ENCODE peak calls at places on chromosome 22, in ten cellular contexts. W, T, R, X, M, L, D, P, O and S are unnamed samples.

GRCh38 chr22:44670220-44670983 is 31.6 kb upstream of the PRR5 start:
- DNase-seq in W (no peak), T (no peak), R (no peak), X (no peak), M (no peak), L (no peak), D (no peak), P (no peak), O (no peak), S (no peak)

GRCh38 chr22:50297510-50298265 is 9.8 kb downstream of the PLXNB2 start:
- DNase-seq in W (no peak), T (no peak), R (no peak), X (no peak), M (no peak), L (no peak), D (no peak), P (no peak), O (no peak), S (no peak)

GRCh38 chr22:31630331-31631329 is 31.4 kb downstream of the PISD start:
- DNase-seq in W (peak; percentile 51), T (peak; percentile 44), R (peak; percentile 51), X (peak; percentile 71), M (peak; percentile 81), L (peak; percentile 89), D (peak; percentile 86), P (peak; percentile 88), O (peak; percentile 85), S (peak; percentile 67)

GRCh38 chr22:26484360-26484706 is 656 bp downstream of the SRRD start:
- DNase-seq in W (peak; percentile 25), T (no peak), R (no peak), X (no peak), M (no peak), L (no peak), D (no peak), P (no peak), O (no peak), S (no peak)

GRCh38 chr22:17806437-17806836 is 32.2 kb upstream of the BID start:
- DNase-seq in W (no peak), T (no peak), R (no peak), X (no peak), M (no peak), L (no peak), D (no peak), P (no peak), O (no peak), S (no peak)

GRCh38 chr22:25551396-25551795 is 13.1 kb upstream of the GRK3 start:
- DNase-seq in W (no peak), T (no peak), R (peak; percentile 21), X (no peak), M (no peak), L (no peak), D (no peak), P (no peak), O (no peak), S (no peak)

GRCh38 chr22:38882972-38883622 is 11.1 kb upstream of the CBX6 start:
- DNase-seq in W (peak; percentile 9), T (no peak), R (peak; percentile 21), X (no peak), M (no peak), L (no peak), D (no peak), P (no peak), O (no peak), S (no peak)

GRCh38 chr22:37887610-37888378 is 18.3 kb upstream of the MICALL1 start:
- DNase-seq in W (peak; percentile 86), T (peak; percentile 36), R (peak; percentile 94), X (peak; percentile 64), M (no peak), L (no peak), D (peak; percentile 64), P (peak; percentile 91), O (peak; percentile 97), S (no peak)

GRCh38 chr22:30277547-30278344 is 11.1 kb upstream of the OSM start:
- DNase-seq in W (peak; percentile 81), T (no peak), R (peak; percentile 55), X (peak; percentile 31), M (no peak), L (no peak), D (peak; percentile 41), P (no peak), O (peak; percentile 93), S (no peak)

GRCh38 chr22:32558681-32559355 is 84.2 kb downstream of the FBXO7 start:
- DNase-seq in W (peak; percentile 91), T (peak; percentile 86), R (peak; percentile 67), X (peak; percentile 90), M (peak; percentile 82), L (no peak), D (no peak), P (peak; percentile 88), O (peak; percentile 24), S (no peak)

GRCh38 chr22:27461470-27461869 is 340.1 kb downstream of the MN1 start:
- DNase-seq in W (peak; percentile 73), T (peak; percentile 58), R (peak; percentile 99), X (peak; percentile 46), M (no peak), L (no peak), D (no peak), P (no peak), O (peak; percentile 86), S (no peak)

DNA sequence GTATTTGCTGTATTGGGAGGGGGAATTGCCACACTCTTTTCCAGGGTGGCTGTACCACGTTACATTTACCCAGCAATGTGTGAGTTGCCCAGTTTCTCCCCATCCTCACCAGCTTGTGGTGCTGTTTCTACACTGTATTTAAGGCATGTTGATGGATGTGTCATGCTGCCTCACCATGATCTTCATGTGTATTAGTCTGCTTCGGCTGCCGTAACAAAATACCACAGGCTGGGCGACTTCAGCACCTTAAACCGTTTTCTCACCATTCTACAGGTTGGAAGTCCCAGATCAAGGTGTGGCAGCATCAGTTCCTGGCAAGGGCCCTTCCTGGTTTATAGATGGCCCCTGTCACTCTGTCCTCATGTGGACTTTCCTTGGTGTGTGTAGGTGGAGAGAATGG is 169.7 kb downstream of the IGLL1 start:
- DNase-seq in W (no peak), T (no peak), R (no peak), X (no peak), M (no peak), L (no peak), D (no peak), P (no peak), O (no peak), S (no peak)
- TF ChIP-seq CTCF in W (no peak), T (no peak), R (no peak), X (no peak), M (no peak), L (no peak), D (no peak), P (no peak), O (no peak), S (no peak)

GRCh38 chr22:19058713-19059451 is 63.3 kb downstream of the DGCR2 start:
- DNase-seq in W (no peak), T (no peak), R (no peak), X (no peak), M (no peak), L (no peak), D (no peak), P (peak; percentile 39), O (no peak), S (no peak)
- TF ChIP-seq CTCF in W (peak; percentile 11), T (no peak), R (no peak), X (no peak), M (no peak), L (peak; percentile 13), D (peak; percentile 20), P (no peak), O (no peak), S (no peak)

GRCh38 chr22:23109441-23109978 is 32.3 kb downstream of the RSPH14 start:
- DNase-seq in W (no peak), T (no peak), R (no peak), X (no peak), M (no peak), L (no peak), D (no peak), P (no peak), O (no peak), S (no peak)

GRCh38 chr22:23112472-23113012 is 29.2 kb downstream of the RSPH14 start:
- DNase-seq in W (no peak), T (no peak), R (no peak), X (no peak), M (no peak), L (no peak), D (no peak), P (no peak), O (no peak), S (no peak)

GRCh38 chr22:23109079-23109347 is 32.8 kb downstream of the RSPH14 start:
- DNase-seq in W (no peak), T (no peak), R (no peak), X (no peak), M (no peak), L (no peak), D (no peak), P (no peak), O (no peak), S (no peak)

GRCh38 chr22:23110190-23110921 is 31.4 kb downstream of the RSPH14 start:
- DNase-seq in W (no peak), T (no peak), R (no peak), X (no peak), M (no peak), L (no peak), D (no peak), P (no peak), O (no peak), S (no peak)

DNA sequence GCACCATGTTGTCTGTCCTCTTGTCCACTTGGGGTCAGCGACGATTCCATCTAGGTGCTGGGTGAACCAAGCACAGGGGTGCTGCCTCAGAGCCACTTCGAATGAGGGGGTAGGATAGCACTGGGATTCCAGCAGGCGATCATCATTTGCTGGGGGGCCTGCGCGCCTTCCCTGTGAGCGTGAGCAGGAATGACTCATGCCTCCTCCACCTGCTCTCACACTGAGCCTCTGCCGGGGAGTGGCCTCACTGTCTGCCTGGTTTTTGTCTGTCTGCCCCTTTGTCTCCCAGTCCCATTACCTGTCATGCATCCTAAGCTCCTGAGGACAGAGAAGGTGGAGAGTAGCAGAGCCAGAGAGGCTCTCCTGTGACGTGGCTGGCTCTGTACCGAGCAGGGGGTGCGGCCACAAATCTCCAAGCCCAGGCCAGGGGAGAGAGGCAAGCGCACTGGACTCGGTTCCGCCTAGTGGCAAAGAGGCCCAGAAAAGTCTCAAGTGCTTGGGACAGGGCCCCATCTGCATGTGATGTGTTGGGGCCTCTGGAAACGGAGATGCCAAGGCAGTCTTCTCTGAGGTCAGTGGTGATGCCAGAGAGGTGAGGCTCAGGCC is 30.8 kb downstream of the RSPH14 start:
- DNase-seq in W (no peak), T (no peak), R (no peak), X (no peak), M (no peak), L (no peak), D (no peak), P (no peak), O (no peak), S (no peak)
- TF ChIP-seq CTCF in W (no peak), T (no peak), R (no peak), X (no peak), M (no peak), L (no peak), D (no peak), P (no peak), O (no peak), S (no peak)

DNA sequence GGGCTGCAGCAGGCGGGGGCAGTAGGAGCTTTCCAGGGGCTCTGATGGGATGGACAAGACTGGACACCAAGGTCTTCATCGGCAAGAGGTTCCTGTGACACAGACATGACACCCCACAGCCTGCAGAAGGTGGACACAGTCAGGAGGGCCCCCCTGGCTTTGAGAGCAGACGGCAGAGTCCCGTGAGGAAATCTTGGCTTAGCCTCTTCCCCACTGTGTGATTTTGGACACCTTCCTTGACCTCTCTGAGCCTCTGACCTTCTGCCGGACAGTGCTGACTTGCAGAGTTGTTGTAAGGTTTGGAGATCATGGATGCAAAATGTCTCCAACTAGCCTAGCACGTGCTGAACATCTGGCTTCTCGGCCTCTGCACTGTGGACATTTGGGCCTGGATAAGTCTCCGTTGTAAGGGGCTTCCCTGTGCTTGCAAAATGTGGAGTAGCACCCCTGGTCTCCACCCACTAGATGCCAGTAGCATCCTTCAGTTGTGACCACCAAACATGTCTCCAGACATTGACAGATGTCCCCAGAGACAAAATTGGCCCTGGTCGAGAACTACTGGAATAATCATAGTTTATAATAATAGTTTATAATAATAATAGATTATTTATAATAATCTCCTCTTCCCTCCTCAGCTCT is 54.6 kb downstream of the MCM5 start:
- DNase-seq in W (no peak), T (no peak), R (no peak), X (no peak), M (no peak), L (no peak), D (peak; percentile 65), P (no peak), O (no peak), S (no peak)
- TF ChIP-seq CTCF in W (no peak), T (no peak), R (peak; percentile 35), X (no peak), M (no peak), L (no peak), D (peak; percentile 45), P (no peak), O (no peak), S (no peak)